ENCODE peak calls at places on chromosomes 7 and 10, in nine cellular contexts. L is RWPE1, J is neural progenitor cell, I is foreskin fibroblast, A is cardiac muscle cell, C is A549, O is AG10803, W is uterus, V is hepatocyte. R is an unnamed sample.

GRCh38 chr7:112081778-112082177 is 124.4 kb downstream of the DOCK4 start:
- DNase-seq in L (no peak), J (no peak), I (no peak), A (no peak), C (no peak), O (no peak), W (no peak), V (no peak), R (no peak)

GRCh38 chr7:151415375-151416112 is 5.7 kb upstream of the WDR86 start:
- DNase-seq in L (peak), J (no peak), I (peak), A (peak), C (no peak), O (peak), W (no peak), V (peak), R (no peak)

GRCh38 chr10:4083509-4084003 is 298.5 kb upstream of the KLF6 start:
- DNase-seq in L (no peak), J (no peak), I (peak), A (peak), C (no peak), O (peak), W (peak), V (peak), R (no peak)

GRCh38 chr7:127391591-127392181 is 822 bp downstream of the ZNF800 start:
- DNase-seq in L (peak), J (peak), I (peak), A (peak), C (peak), O (peak), W (no peak), V (peak), R (no peak)

GRCh38 chr7:23893942-23894890 is 184.2 kb downstream of the STK31 start:
- DNase-seq in L (no peak), J (no peak), I (no peak), A (peak), C (no peak), O (no peak), W (no peak), V (no peak), R (no peak)

GRCh38 chr7:157940497-157940896 is 603.7 kb downstream of the DNAJB6 start:
- DNase-seq in L (no peak), J (no peak), I (no peak), A (no peak), C (no peak), O (no peak), W (no peak), V (no peak), R (no peak)

GRCh38 chr10:84783386-84783785 is 455.0 kb downstream of the CCSER2 start:
- DNase-seq in L (peak), J (peak), I (no peak), A (peak), C (peak), O (no peak), W (no peak), V (peak), R (no peak)

GRCh38 chr7:31562002-31562401 is 48.1 kb downstream of the ITPRID1 start:
- DNase-seq in L (no peak), J (no peak), I (no peak), A (no peak), C (no peak), O (no peak), W (no peak), V (no peak), R (no peak)

GRCh38 chr10:75544381-75544780 is 113.0 kb downstream of the LRMDA start:
- DNase-seq in L (no peak), J (no peak), I (no peak), A (peak), C (no peak), O (peak), W (no peak), V (no peak), R (no peak)

GRCh38 chr10:47449979-47450378 is 33.9 kb downstream of the ANXA8 start:
- DNase-seq in L (no peak), J (no peak), I (no peak), A (no peak), C (no peak), O (no peak), W (no peak), V (no peak), R (no peak)

GRCh38 chr10:114206902-114207301 is 27.7 kb downstream of the TDRD1 start:
- DNase-seq in L (no peak), J (no peak), I (no peak), A (no peak), C (no peak), O (no peak), W (no peak), V (no peak), R (no peak)

GRCh38 chr7:94300176-94300835 is 94.4 kb upstream of the COL1A2 start:
- DNase-seq in L (no peak), J (no peak), I (no peak), A (no peak), C (peak), O (no peak), W (peak), V (no peak), R (no peak)

GRCh38 chr10:48464871-48465736 is 139.8 kb downstream of the ARHGAP22 start:
- DNase-seq in L (no peak), J (peak), I (no peak), A (no peak), C (no peak), O (no peak), W (peak), V (no peak), R (no peak)

GRCh38 chr7:7103343-7104313 is 78.7 kb upstream of the C1GALT1 start:
- DNase-seq in L (peak), J (peak), I (peak), A (peak), C (peak), O (peak), W (no peak), V (peak), R (no peak)

GRCh38 chr7:31432831-31433340 is 81.0 kb upstream of the ITPRID1 start:
- DNase-seq in L (peak), J (no peak), I (no peak), A (peak), C (peak), O (peak), W (no peak), V (no peak), R (no peak)

GRCh38 chr10:60664859-60665258 is 113.4 kb upstream of the CDK1 start:
- DNase-seq in L (no peak), J (no peak), I (peak), A (no peak), C (no peak), O (no peak), W (no peak), V (no peak), R (no peak)

GRCh38 chr7:84336303-84336702 is 141.7 kb upstream of the SEMA3A start:
- DNase-seq in L (no peak), J (no peak), I (peak), A (peak), C (no peak), O (peak), W (no peak), V (peak), R (no peak)

GRCh38 chr7:40354736-40355135 is 219.9 kb downstream of the SUGCT start:
- DNase-seq in L (no peak), J (no peak), I (peak), A (no peak), C (no peak), O (peak), W (no peak), V (no peak), R (no peak)

GRCh38 chr7:98341106-98341505 is 59.6 kb downstream of the BRI3 start:
- DNase-seq in L (no peak), J (no peak), I (peak), A (no peak), C (no peak), O (peak), W (no peak), V (no peak), R (no peak)

GRCh38 chr10:65952086-65952485 is 973.8 kb upstream of the LRRTM3 start:
- DNase-seq in L (no peak), J (no peak), I (no peak), A (no peak), C (no peak), O (no peak), W (no peak), V (no peak), R (no peak)

GRCh38 chr10:72010234-72010992 is 46.2 kb downstream of the CHST3 start:
- DNase-seq in L (no peak), J (no peak), I (no peak), A (peak), C (no peak), O (peak), W (no peak), V (no peak), R (no peak)

GRCh38 chr10:69636626-69637550 is 6.8 kb downstream of the FAM241B start:
- DNase-seq in L (peak), J (peak), I (peak), A (peak), C (peak), O (no peak), W (no peak), V (no peak), R (no peak)

GRCh38 chr7:134783294-134784069 is 4.0 kb downstream of the CALD1 start:
- DNase-seq in L (no peak), J (no peak), I (no peak), A (no peak), C (no peak), O (no peak), W (no peak), V (no peak), R (no peak)

GRCh38 chr10:36676321-36677169 is 448.9 kb upstream of the ANKRD30A start:
- DNase-seq in L (no peak), J (no peak), I (peak), A (peak), C (no peak), O (peak), W (no peak), V (no peak), R (no peak)

GRCh38 chr7:2002561-2003450 is 229.9 kb downstream of the MAD1L1 start:
- DNase-seq in L (no peak), J (no peak), I (no peak), A (no peak), C (no peak), O (no peak), W (peak), V (no peak), R (peak)

GRCh38 chr10:3708830-3709229 is 76.2 kb downstream of the KLF6 start:
- DNase-seq in L (no peak), J (no peak), I (no peak), A (peak), C (no peak), O (no peak), W (no peak), V (no peak), R (no peak)

GRCh38 chr7:22361795-22362194 is 4.8 kb upstream of the RAPGEF5 start:
- DNase-seq in L (no peak), J (no peak), I (peak), A (no peak), C (no peak), O (no peak), W (no peak), V (no peak), R (no peak)

GRCh38 chr7:6706666-6707407 is at the start of gene ZNF12:
- DNase-seq in L (peak), J (peak), I (peak), A (peak), C (peak), O (peak), W (peak), V (peak), R (peak)

GRCh38 chr10:77661100-77661499 is 23.5 kb upstream of the KCNMA1 start:
- DNase-seq in L (no peak), J (peak), I (no peak), A (no peak), C (no peak), O (no peak), W (no peak), V (no peak), R (no peak)

GRCh38 chr7:18541189-18541870 is 45.8 kb downstream of the HDAC9 start:
- DNase-seq in L (no peak), J (no peak), I (peak), A (peak), C (no peak), O (peak), W (peak), V (no peak), R (no peak)

GRCh38 chr10:77036993-77037734 is 600.4 kb downstream of the KCNMA1 start:
- DNase-seq in L (no peak), J (peak), I (no peak), A (peak), C (peak), O (no peak), W (no peak), V (peak), R (no peak)

GRCh38 chr7:5094641-5095040 is 49.0 kb downstream of the RBAK start:
- DNase-seq in L (no peak), J (no peak), I (no peak), A (no peak), C (no peak), O (no peak), W (no peak), V (no peak), R (no peak)

DNA sequence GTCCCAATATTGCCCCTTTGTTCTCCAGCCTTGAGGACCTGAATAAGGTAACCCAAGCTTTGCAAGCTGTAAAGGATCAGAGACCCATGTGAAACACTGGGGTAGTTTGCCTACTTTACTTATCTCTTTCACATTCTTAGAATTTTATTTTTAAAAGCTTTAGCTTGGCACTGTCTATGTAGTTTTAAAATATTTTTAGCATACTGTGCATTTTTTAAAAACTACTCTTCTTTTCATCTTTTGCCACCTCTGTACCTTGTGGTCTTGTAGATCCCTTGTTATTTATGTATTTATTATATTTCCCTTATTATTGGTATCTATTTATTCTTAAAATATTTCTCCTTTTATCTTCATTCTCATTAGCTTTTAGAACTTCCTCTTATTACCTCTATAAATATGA is 12.0 kb upstream of the PTPRZ1 start:
- DNase-seq in L (no peak), J (no peak), I (no peak), A (no peak), C (no peak), O (no peak), W (no peak), V (no peak), R (no peak)
- TF ChIP-seq CTCF in L (no peak), J (no peak), I (no peak), A (no peak), C (no peak), O (no peak), W (no peak), V (no peak), R (no peak)

GRCh38 chr10:43819464-43820225 is 171.0 kb upstream of the ZNF32 start:
- DNase-seq in L (no peak), J (peak), I (no peak), A (no peak), C (no peak), O (no peak), W (no peak), V (no peak), R (no peak)

GRCh38 chr10:43820663-43821062 is 172.0 kb upstream of the ZNF32 start:
- DNase-seq in L (no peak), J (no peak), I (no peak), A (peak), C (no peak), O (peak), W (no peak), V (no peak), R (no peak)

GRCh38 chr10:43817368-43817767 is 168.7 kb upstream of the ZNF32 start:
- DNase-seq in L (no peak), J (no peak), I (peak), A (peak), C (no peak), O (peak), W (no peak), V (no peak), R (no peak)

GRCh38 chr10:43816351-43817321 is 168.0 kb upstream of the ZNF32 start:
- DNase-seq in L (no peak), J (no peak), I (peak), A (peak), C (no peak), O (peak), W (peak), V (peak), R (no peak)

GRCh38 chr10:43818687-43819086 is 170.0 kb upstream of the ZNF32 start:
- DNase-seq in L (no peak), J (no peak), I (no peak), A (no peak), C (no peak), O (no peak), W (no peak), V (no peak), R (no peak)
- TF ChIP-seq CTCF in L (no peak), J (no peak), I (no peak), A (no peak), C (no peak), O (no peak), W (no peak), V (no peak), R (no peak)

GRCh38 chr7:155310425-155311114 is 12.9 kb downstream of the INSIG1 start:
- DNase-seq in L (no peak), J (no peak), I (no peak), A (no peak), C (no peak), O (no peak), W (no peak), V (no peak), R (no peak)
- TF ChIP-seq CTCF in L (no peak), J (no peak), I (no peak), A (no peak), C (no peak), O (no peak), W (no peak), V (no peak), R (no peak)

GRCh38 chr7:74275401-74275881 is 13.8 kb upstream of the CLIP2 start:
- DNase-seq in L (no peak), J (peak), I (peak), A (no peak), C (peak), O (no peak), W (no peak), V (no peak), R (no peak)
- TF ChIP-seq CTCF in L (no peak), J (peak), I (peak), A (peak), C (peak), O (peak), W (no peak), V (peak), R (peak)